ENCODE peak calls at places on chromosomes 2 and 18, in ten cellular contexts. M is lung, W is GM12865, Y is psoas muscle, K is stomach, C is endothelial cell, I is A549, G is fibroblast of pulmonary artery, B is mesothelial cell of epicardium, A is BE2C. S is an unnamed sample.

GRCh38 chr2:30691948-30692828 is 115.1 kb downstream of the CAPN13 start:
- DNase-seq in W (no peak), C (no peak), B (no peak), Y (peak), K (peak), G (peak), M (peak), I (peak), A (no peak), S (no peak)

GRCh38 chr2:70551156-70551555 is 2.5 kb downstream of the TGFA start:
- DNase-seq in K (no peak), W (no peak), G (no peak), Y (no peak), M (no peak), I (no peak), A (no peak), B (no peak), C (no peak), S (no peak)

GRCh38 chr2:166651080-166651675 is 157.1 kb upstream of the SCN7A start:
- DNase-seq in M (no peak), A (no peak), G (peak), I (no peak), K (no peak), B (no peak), C (no peak), Y (no peak), W (no peak), S (no peak)

GRCh38 chr2:100959225-100959880 is 42.7 kb upstream of the RPL31 start:
- DNase-seq in Y (no peak), G (peak), W (no peak), B (no peak), K (peak), A (no peak), M (no peak), I (no peak), C (no peak), S (no peak)

GRCh38 chr18:7575465-7576026 is 8.4 kb downstream of the PTPRM start:
- DNase-seq in I (peak), A (no peak), W (no peak), B (no peak), K (no peak), Y (no peak), C (no peak), G (peak), M (no peak), S (no peak)

GRCh38 chr18:63895190-63895589 is 7.7 kb downstream of the SERPINB2 start:
- DNase-seq in K (no peak), G (no peak), C (no peak), M (no peak), A (no peak), I (no peak), B (no peak), W (no peak), Y (no peak), S (no peak)

GRCh38 chr2:8627019-8627691 is 54.7 kb upstream of the ID2 start:
- DNase-seq in Y (no peak), M (no peak), I (peak), C (no peak), G (no peak), K (no peak), B (no peak), A (no peak), W (no peak), S (no peak)

GRCh38 chr2:98508690-98509054 is 64.0 kb downstream of the INPP4A start:
- DNase-seq in G (peak), A (no peak), C (no peak), I (no peak), B (no peak), K (peak), M (peak), W (no peak), Y (peak), S (no peak)

GRCh38 chr18:61998957-61999356 is 106.2 kb upstream of the RNF152 start:
- DNase-seq in G (peak), K (no peak), B (no peak), W (no peak), I (no peak), M (no peak), Y (no peak), A (no peak), C (no peak), S (no peak)

GRCh38 chr2:69224495-69224803 is 162.6 kb downstream of the GFPT1 start:
- DNase-seq in C (no peak), M (no peak), Y (no peak), I (no peak), B (no peak), G (peak), K (no peak), A (no peak), W (no peak), S (no peak)

GRCh38 chr2:69222984-69223658 is 163.9 kb downstream of the GFPT1 start:
- DNase-seq in I (no peak), C (no peak), Y (peak), W (no peak), B (no peak), M (peak), A (peak), K (peak), G (peak), S (no peak)

GRCh38 chr2:69223759-69224494 is 163.1 kb downstream of the GFPT1 start:
- DNase-seq in C (no peak), K (no peak), G (no peak), M (no peak), W (no peak), Y (no peak), I (no peak), A (no peak), B (no peak), S (no peak)

GRCh38 chr2:69221960-69222751 is 164.9 kb downstream of the GFPT1 start:
- DNase-seq in B (no peak), A (no peak), K (no peak), W (no peak), C (no peak), M (no peak), Y (no peak), G (peak), I (no peak), S (no peak)

DNA sequence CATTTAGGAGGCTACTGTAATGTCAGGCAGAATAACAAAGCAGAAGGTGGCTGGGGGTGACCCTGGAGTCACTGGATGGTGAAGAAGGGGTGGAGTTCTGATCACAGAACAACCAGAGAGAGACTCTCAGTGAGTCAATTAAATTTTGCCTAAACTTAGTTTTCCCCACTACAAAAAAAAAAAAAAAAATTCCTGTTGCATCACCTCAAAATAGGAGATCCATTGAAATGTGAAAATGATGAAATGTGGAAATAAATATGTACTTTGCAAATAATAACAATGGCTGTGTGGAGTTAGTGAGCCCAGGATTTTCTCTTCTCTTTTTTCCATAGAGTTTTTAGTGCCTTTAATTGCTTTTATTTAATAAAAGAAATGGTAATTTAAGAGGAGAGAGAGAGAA is 165.5 kb downstream of the GFPT1 start:
- DNase-seq in I (no peak), Y (no peak), W (no peak), M (no peak), A (no peak), K (no peak), B (no peak), C (no peak), G (peak), S (no peak)
- TF ChIP-seq CTCF in I (no peak), Y (no peak), W (no peak), M (no peak), A (no peak), K (no peak), B (no peak), C (no peak), G (no peak), S (no peak)

GRCh38 chr2:17171446-17172049 is 346.7 kb downstream of the RAD51AP2 start:
- DNase-seq in G (peak), C (peak), I (peak), M (no peak), A (peak), W (peak), B (no peak), Y (no peak), K (peak), S (peak)
- TF ChIP-seq CTCF in G (peak), C (peak), I (peak), M (peak), A (peak), W (peak), B (peak), Y (peak), K (peak), S (peak)

DNA sequence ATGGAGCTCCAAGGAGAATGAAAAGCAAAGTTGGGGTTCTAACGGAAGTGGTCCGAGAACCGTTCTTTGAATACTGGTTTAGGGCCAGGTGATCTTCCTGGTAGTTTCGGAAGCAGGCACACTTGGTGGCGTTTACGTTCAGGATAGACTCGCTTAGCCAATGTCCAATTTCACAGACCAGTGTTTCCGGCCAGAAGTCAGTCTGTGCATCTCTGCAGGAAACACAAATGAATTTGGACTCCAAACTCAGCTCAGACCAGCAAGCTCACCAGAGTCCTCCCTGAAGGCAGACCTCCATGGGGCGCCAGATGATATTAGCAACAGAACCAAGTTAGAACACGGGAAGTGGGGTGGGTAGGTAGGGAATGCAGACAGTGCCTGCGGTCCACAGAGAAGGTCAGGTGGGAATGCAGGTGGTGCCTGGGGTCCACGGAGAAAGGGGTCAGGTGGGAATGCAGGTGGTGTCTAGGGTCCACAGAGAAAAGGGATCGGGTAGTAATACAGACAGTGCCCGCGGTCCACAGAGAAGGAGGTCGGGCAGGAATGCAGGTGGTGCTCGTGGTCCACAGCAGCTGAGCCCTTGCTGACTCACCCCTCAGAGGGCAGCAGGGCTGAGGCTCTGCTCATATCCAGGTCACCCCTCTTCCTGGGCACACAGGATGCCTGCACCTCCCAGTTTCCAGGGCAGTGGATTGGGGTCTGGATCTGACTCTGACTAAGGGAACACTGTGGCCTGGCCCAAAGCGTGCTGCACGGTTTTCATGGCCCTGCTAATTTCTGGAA is 169.0 kb downstream of the MYT1L start:
- DNase-seq in M (no peak), G (no peak), Y (no peak), C (no peak), K (no peak), I (no peak), A (no peak), W (no peak), B (no peak), S (no peak)
- TF ChIP-seq CTCF in M (no peak), G (no peak), Y (no peak), C (no peak), K (no peak), I (no peak), A (no peak), W (no peak), B (no peak), S (no peak)

DNA sequence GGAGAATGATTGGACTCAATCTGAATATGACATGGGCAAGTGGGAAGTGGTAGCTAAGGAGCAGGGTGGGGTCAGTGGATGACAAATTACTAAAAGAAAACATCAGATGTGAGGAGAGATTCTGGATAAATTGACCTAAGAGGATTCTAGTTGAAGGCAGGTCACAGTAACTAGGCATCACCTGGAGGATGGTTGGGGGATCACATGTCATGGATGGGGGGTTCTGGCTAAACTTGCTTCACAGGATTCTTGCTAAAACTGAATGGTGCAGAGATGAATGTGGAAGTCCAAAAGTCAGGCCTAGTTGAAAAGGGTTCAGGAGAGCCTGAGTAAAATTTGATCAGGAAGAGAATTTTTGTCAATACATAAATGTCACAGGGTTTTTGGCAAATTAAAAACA is 18.3 kb downstream of the CLHC1 start:
- DNase-seq in I (no peak), G (no peak), M (no peak), Y (no peak), K (no peak), B (no peak), C (no peak), W (no peak), A (no peak), S (no peak)
- TF ChIP-seq CTCF in I (no peak), G (no peak), M (no peak), Y (no peak), K (no peak), B (no peak), C (no peak), W (no peak), A (no peak), S (no peak)

DNA sequence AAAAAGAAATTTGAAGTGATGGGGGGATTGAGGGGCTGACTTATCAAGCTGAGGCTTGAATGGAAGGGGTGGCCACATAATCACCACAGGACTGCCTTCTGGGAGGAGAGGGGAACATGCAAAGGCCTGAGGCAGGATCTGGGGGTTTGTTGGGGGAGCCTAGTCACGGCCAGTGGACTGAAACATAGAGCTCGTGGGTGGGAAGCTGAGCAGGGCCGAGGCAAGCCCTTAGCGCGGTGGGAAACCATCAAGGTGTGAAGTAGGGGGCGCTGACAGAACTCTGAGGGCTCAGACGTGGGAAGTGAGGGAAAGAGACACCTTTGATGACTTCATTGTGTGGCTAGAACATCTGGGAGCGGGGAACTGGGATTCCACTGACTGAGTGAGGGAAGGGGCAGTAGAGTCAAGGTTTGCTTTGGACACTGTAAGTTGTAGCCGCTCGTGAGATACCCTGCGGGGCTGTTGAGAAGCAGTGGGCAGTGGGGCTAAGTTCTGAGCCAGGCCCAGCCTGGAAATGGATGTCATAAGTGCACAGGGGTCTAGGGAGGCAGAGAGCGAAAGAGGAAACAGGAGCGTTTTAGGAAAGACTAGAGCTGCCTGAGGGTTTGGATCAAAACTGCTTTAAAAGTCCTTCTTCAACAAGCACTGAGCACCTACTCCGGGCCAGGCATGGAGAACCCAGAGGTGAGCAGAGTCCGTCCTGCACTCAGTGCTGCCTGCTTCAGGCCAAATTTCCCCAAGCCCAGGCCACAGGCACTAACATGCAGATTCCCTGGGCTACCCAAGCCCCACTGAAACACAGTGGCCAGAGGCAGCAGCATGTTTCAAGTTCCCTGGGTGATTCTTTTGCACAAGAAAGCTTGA is 694 bp upstream of the SNORC start:
- DNase-seq in I (no peak), Y (no peak), C (no peak), G (no peak), B (no peak), M (no peak), K (peak), A (no peak), W (no peak), S (no peak)
- TF ChIP-seq CTCF in I (no peak), Y (no peak), C (no peak), G (no peak), B (no peak), M (no peak), K (no peak), A (no peak), W (no peak), S (no peak)

DNA sequence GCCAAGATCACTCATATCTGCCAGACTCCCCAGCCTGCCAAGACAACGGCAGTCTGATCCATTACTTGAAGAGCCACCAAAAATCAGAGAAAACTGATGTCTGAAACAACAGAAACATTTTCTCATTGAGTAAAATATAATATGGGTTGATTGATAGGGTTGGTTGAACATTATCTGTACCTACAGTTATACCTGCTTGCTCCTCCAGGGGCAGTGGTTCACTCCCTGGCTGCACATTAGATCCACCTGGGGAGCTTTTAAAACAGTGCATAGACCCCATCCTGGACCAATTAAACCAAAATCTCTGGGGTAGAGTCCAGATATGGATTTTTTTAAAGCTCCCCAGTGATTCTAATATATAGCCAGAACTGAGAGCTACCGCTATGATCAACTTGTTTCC is 43.6 kb upstream of the SLC14A2 start:
- DNase-seq in A (no peak), Y (no peak), G (no peak), M (no peak), B (no peak), I (no peak), W (no peak), C (no peak), K (no peak), S (no peak)
- TF ChIP-seq CTCF in A (peak), Y (no peak), G (peak), M (no peak), B (peak), I (no peak), W (peak), C (peak), K (no peak), S (peak)

GRCh38 chr2:43370705-43371104 is 144.3 kb upstream of the ZFP36L2 start:
- DNase-seq in I (no peak), C (no peak), A (no peak), M (no peak), G (peak), W (no peak), Y (no peak), B (no peak), K (no peak), S (no peak)

GRCh38 chr2:43372386-43373081 is 146.1 kb upstream of the ZFP36L2 start:
- DNase-seq in I (no peak), W (no peak), B (no peak), C (no peak), M (no peak), K (no peak), A (no peak), Y (no peak), G (no peak), S (no peak)

GRCh38 chr2:43376523-43377198 is 150.3 kb upstream of the ZFP36L2 start:
- DNase-seq in Y (no peak), B (no peak), C (no peak), I (no peak), M (no peak), A (no peak), K (no peak), G (no peak), W (no peak), S (no peak)

GRCh38 chr2:43379494-43379893 is 153.1 kb upstream of the ZFP36L2 start:
- DNase-seq in M (no peak), K (no peak), C (no peak), G (no peak), Y (no peak), I (no peak), A (no peak), W (no peak), B (no peak), S (no peak)

GRCh38 chr2:43375746-43376522 is 149.5 kb upstream of the ZFP36L2 start:
- DNase-seq in Y (no peak), G (no peak), W (no peak), I (no peak), A (no peak), C (no peak), M (no peak), B (no peak), K (no peak), S (no peak)
- TF ChIP-seq CTCF in Y (no peak), G (no peak), W (no peak), I (no peak), A (no peak), C (no peak), M (no peak), B (no peak), K (no peak), S (no peak)

DNA sequence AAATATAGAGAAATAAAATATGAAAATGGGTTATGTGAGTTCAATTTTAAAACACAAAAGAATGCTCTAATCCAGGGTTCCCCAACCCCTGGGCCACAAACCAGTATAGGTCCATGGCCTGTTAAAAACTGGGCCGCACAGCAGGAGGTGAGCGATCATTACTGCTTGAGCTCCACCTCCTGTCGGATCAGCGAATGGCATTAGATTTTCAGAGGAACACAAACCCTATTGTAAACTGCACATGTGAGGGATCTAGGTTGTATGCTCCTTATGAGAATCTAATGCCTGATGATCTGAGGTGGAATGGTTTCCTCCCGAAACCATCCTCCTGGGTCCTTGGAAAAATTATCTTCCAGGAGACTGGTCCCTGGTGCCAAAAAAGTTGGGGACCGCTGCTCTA is 34.7 kb downstream of the TTR start:
- DNase-seq in I (no peak), M (no peak), Y (no peak), C (no peak), B (no peak), K (no peak), W (no peak), G (no peak), A (no peak), S (no peak)
- TF ChIP-seq CTCF in I (no peak), M (no peak), Y (no peak), C (no peak), B (no peak), K (no peak), W (no peak), G (no peak), A (no peak), S (no peak)